ENCODE peak calls at places on chromosomes 7 and 10, in nine cellular contexts. S, Z, P, B, G, U, W, X and E are unnamed samples.

GRCh38 chr10:96259884-96260511 is 11.4 kb downstream of the BLNK start:
- DNase-seq in S (no peak), Z (no peak), P (no peak), B (no peak), G (no peak), U (no peak), W (no peak), X (peak), E (no peak)

GRCh38 chr10:51063659-51064535 is 10.4 kb upstream of the PRKG1 start:
- DNase-seq in S (no peak), Z (peak), P (no peak), B (peak), G (no peak), U (peak), W (no peak), X (peak), E (no peak)

GRCh38 chr7:128420773-128421172 is 11.0 kb upstream of the IMPDH1 start:
- DNase-seq in S (no peak), Z (no peak), P (no peak), B (no peak), G (no peak), U (no peak), W (no peak), X (no peak), E (no peak)

GRCh38 chr7:120170384-120170783 is 102.6 kb upstream of the KCND2 start:
- DNase-seq in S (no peak), Z (no peak), P (no peak), B (no peak), G (no peak), U (no peak), W (no peak), X (no peak), E (no peak)

GRCh38 chr7:80082214-80082613 is 52.4 kb upstream of the GNAI1 start:
- DNase-seq in S (no peak), Z (no peak), P (no peak), B (no peak), G (no peak), U (no peak), W (no peak), X (no peak), E (no peak)

GRCh38 chr10:45526309-45526708 is 146.3 kb downstream of the ZFAND4 start:
- DNase-seq in S (no peak), Z (no peak), P (no peak), B (no peak), G (no peak), U (no peak), W (no peak), X (no peak), E (no peak)

GRCh38 chr10:110074986-110075664 is 67.3 kb downstream of the ADD3 start:
- DNase-seq in S (no peak), Z (no peak), P (no peak), B (peak), G (no peak), U (no peak), W (no peak), X (peak), E (no peak)

GRCh38 chr7:16918288-16918895 is 36.6 kb upstream of the AGR3 start:
- DNase-seq in S (no peak), Z (peak), P (peak), B (peak), G (peak), U (peak), W (peak), X (peak), E (no peak)

GRCh38 chr7:18425873-18426520 is 69.6 kb upstream of the HDAC9 start:
- DNase-seq in S (no peak), Z (no peak), P (no peak), B (no peak), G (no peak), U (no peak), W (no peak), X (no peak), E (no peak)

GRCh38 chr10:103895458-103896186 is 22.4 kb downstream of the STN1 start:
- DNase-seq in S (no peak), Z (peak), P (no peak), B (no peak), G (no peak), U (no peak), W (no peak), X (no peak), E (no peak)

GRCh38 chr10:114869500-114869899 is 47.9 kb downstream of the FHIP2A start:
- DNase-seq in S (no peak), Z (no peak), P (no peak), B (no peak), G (no peak), U (no peak), W (no peak), X (no peak), E (no peak)

GRCh38 chr7:116087291-116087690 is 56.7 kb upstream of the TFEC start:
- DNase-seq in S (no peak), Z (no peak), P (no peak), B (no peak), G (no peak), U (no peak), W (no peak), X (no peak), E (no peak)

GRCh38 chr7:134737561-134738353 is 41.7 kb upstream of the CALD1 start:
- DNase-seq in S (no peak), Z (no peak), P (no peak), B (no peak), G (no peak), U (no peak), W (peak), X (no peak), E (no peak)

GRCh38 chr7:139663608-139664177 is 114.1 kb downstream of the HIPK2 start:
- DNase-seq in S (no peak), Z (no peak), P (no peak), B (no peak), G (no peak), U (no peak), W (no peak), X (no peak), E (no peak)

GRCh38 chr10:71878327-71879034 is 27.4 kb upstream of the PSAP start:
- DNase-seq in S (no peak), Z (no peak), P (no peak), B (no peak), G (no peak), U (no peak), W (peak), X (peak), E (peak)

GRCh38 chr10:90313548-90314325 is 544.1 kb downstream of the HTR7 start:
- DNase-seq in S (no peak), Z (no peak), P (no peak), B (no peak), G (no peak), U (no peak), W (no peak), X (no peak), E (no peak)

GRCh38 chr10:34319197-34319846 is 495.8 kb downstream of the PARD3 start:
- DNase-seq in S (no peak), Z (no peak), P (no peak), B (peak), G (peak), U (peak), W (no peak), X (no peak), E (no peak)

GRCh38 chr7:95772298-95772770 is at the start of gene DYNC1I1:
- DNase-seq in S (peak), Z (no peak), P (peak), B (no peak), G (peak), U (peak), W (peak), X (no peak), E (peak)

GRCh38 chr10:132306341-132306685 is 1.4 kb downstream of the STK32C start:
- DNase-seq in S (no peak), Z (no peak), P (no peak), B (no peak), G (no peak), U (no peak), W (no peak), X (no peak), E (no peak)

GRCh38 chr7:127935847-127936376 is 95.3 kb downstream of the LRRC4 start:
- DNase-seq in S (no peak), Z (no peak), P (no peak), B (no peak), G (no peak), U (no peak), W (no peak), X (peak), E (no peak)

GRCh38 chr10:122850705-122851640 is 5.3 kb upstream of the CUZD1 start:
- DNase-seq in S (no peak), Z (no peak), P (no peak), B (no peak), G (no peak), U (no peak), W (no peak), X (no peak), E (no peak)

GRCh38 chr7:122885583-122886356 is 490 bp downstream of the CADPS2 start:
- DNase-seq in S (peak), Z (no peak), P (peak), B (no peak), G (peak), U (peak), W (no peak), X (no peak), E (no peak)

GRCh38 chr7:151246161-151247015 is 2.1 kb downstream of the SMARCD3 start:
- DNase-seq in S (no peak), Z (no peak), P (no peak), B (no peak), G (no peak), U (peak), W (no peak), X (no peak), E (no peak)

GRCh38 chr7:78576196-78576595 is 777.6 kb downstream of the PHTF2 start:
- DNase-seq in S (no peak), Z (no peak), P (no peak), B (no peak), G (no peak), U (peak), W (no peak), X (no peak), E (no peak)

GRCh38 chr7:1714583-1715330 is 44.7 kb downstream of the ELFN1 start:
- DNase-seq in S (no peak), Z (no peak), P (no peak), B (no peak), G (no peak), U (no peak), W (no peak), X (no peak), E (no peak)

GRCh38 chr10:42969909-42970308 is 107.0 kb upstream of the RET start:
- DNase-seq in S (no peak), Z (no peak), P (no peak), B (no peak), G (no peak), U (no peak), W (no peak), X (no peak), E (peak)

GRCh38 chr7:27124096-27124978 is 6.2 kb downstream of the HOXA4 start:
- DNase-seq in S (no peak), Z (no peak), P (no peak), B (peak), G (no peak), U (no peak), W (no peak), X (no peak), E (no peak)

GRCh38 chr7:30915751-30916150 is 4.1 kb downstream of the AQP1 start:
- DNase-seq in S (no peak), Z (no peak), P (no peak), B (no peak), G (no peak), U (no peak), W (no peak), X (no peak), E (no peak)

GRCh38 chr7:5452937-5453540 is 29.4 kb upstream of the TNRC18 start:
- DNase-seq in S (no peak), Z (no peak), P (no peak), B (peak), G (peak), U (no peak), W (no peak), X (no peak), E (no peak)

GRCh38 chr7:23474098-23474828 is 4.0 kb upstream of the IGF2BP3 start:
- DNase-seq in S (no peak), Z (no peak), P (peak), B (peak), G (peak), U (peak), W (peak), X (peak), E (peak)

GRCh38 chr7:31882187-31882586 is 188.0 kb downstream of the PDE1C start:
- DNase-seq in S (peak), Z (no peak), P (no peak), B (no peak), G (peak), U (peak), W (no peak), X (no peak), E (no peak)

GRCh38 chr10:53403688-53404087 is 631.1 kb upstream of the MBL2 start:
- DNase-seq in S (peak), Z (no peak), P (no peak), B (no peak), G (peak), U (peak), W (no peak), X (no peak), E (no peak)

GRCh38 chr7:15461576-15461975 is 100.2 kb downstream of the AGMO start:
- DNase-seq in S (no peak), Z (no peak), P (no peak), B (peak), G (no peak), U (no peak), W (no peak), X (no peak), E (no peak)

GRCh38 chr10:133134411-133135115 is 25.5 kb upstream of the KNDC1 start:
- DNase-seq in S (no peak), Z (no peak), P (no peak), B (no peak), G (no peak), U (no peak), W (no peak), X (no peak), E (peak)

GRCh38 chr10:17527530-17528146 is 73.2 kb upstream of the ST8SIA6 start:
- DNase-seq in S (no peak), Z (peak), P (no peak), B (peak), G (peak), U (no peak), W (no peak), X (no peak), E (no peak)

GRCh38 chr7:97847791-97848190 is 24.4 kb downstream of the ASNS start:
- DNase-seq in S (no peak), Z (no peak), P (no peak), B (no peak), G (no peak), U (no peak), W (no peak), X (peak), E (no peak)

GRCh38 chr7:131071786-131072504 is 255.7 kb upstream of the MKLN1 start:
- DNase-seq in S (no peak), Z (no peak), P (no peak), B (no peak), G (peak), U (no peak), W (peak), X (peak), E (no peak)

GRCh38 chr7:12756841-12757240 is 69.4 kb downstream of the ARL4A start:
- DNase-seq in S (no peak), Z (no peak), P (no peak), B (no peak), G (no peak), U (no peak), W (no peak), X (no peak), E (no peak)

GRCh38 chr7:12754179-12754578 is 66.7 kb downstream of the ARL4A start:
- DNase-seq in S (no peak), Z (no peak), P (no peak), B (no peak), G (no peak), U (no peak), W (no peak), X (no peak), E (no peak)

GRCh38 chr7:12761691-12762090 is 74.3 kb downstream of the ARL4A start:
- DNase-seq in S (no peak), Z (no peak), P (no peak), B (no peak), G (no peak), U (no peak), W (no peak), X (no peak), E (no peak)

GRCh38 chr7:12759112-12759511 is 71.7 kb downstream of the ARL4A start:
- DNase-seq in S (no peak), Z (no peak), P (no peak), B (no peak), G (no peak), U (no peak), W (no peak), X (no peak), E (no peak)

DNA sequence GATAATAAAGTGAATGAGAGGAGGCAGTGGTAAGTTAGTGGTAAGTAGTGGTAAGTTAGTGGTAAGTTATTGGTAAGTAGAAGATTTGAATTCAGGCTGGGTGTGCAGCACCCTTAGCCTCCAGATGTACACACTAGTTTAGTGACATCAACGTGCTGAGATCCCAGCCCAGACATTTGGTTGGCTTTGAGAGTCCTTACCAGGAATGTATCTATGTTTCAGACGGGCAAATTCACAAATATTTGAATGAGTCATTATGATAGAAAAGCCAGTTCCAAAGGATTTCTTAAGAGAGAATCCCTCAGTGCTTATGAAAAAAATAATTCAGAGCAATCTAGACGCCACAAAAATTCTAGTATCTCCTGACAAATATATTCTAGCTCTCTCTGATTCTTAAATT is 70.0 kb downstream of the ARL4A start:
- DNase-seq in S (no peak), Z (no peak), P (no peak), B (peak), G (no peak), U (no peak), W (no peak), X (no peak), E (no peak)
- TF ChIP-seq CTCF in S (no peak), Z (no peak), P (no peak), B (no peak), G (no peak), U (no peak), W (no peak), X (no peak), E (no peak)

DNA sequence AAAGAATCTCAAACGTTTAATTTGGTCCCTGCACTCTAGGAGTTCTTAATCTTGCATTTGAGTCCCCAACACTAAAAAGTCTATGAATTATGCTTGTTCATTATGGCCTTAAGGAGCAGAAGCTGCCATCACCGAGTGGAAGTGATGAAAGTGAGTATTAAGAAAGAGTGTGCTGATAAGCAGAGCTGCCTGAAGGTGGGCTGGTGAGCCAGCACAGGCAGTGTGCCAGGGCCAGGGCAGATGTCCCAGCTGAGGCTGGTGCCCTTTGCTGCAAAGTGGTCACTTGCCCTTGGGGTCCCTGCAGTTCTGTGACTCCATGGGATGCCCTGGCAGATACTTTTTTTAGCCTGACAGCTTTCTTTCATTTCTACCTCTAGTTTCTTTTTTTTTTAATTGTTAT is 73.0 kb upstream of the LOXL4 start:
- DNase-seq in S (no peak), Z (no peak), P (no peak), B (no peak), G (no peak), U (peak), W (no peak), X (peak), E (no peak)
- TF ChIP-seq CTCF in S (no peak), Z (no peak), P (no peak), B (no peak), G (no peak), U (no peak), W (no peak), X (peak), E (no peak)

GRCh38 chr10:75355706-75356105 is 45.9 kb downstream of the ZNF503 start:
- DNase-seq in S (no peak), Z (no peak), P (no peak), B (no peak), G (no peak), U (no peak), W (no peak), X (no peak), E (no peak)

GRCh38 chr10:75358835-75359421 is 42.6 kb downstream of the ZNF503 start:
- DNase-seq in S (no peak), Z (no peak), P (no peak), B (peak), G (peak), U (no peak), W (no peak), X (no peak), E (no peak)

GRCh38 chr10:75358121-75358520 is 43.4 kb downstream of the ZNF503 start:
- DNase-seq in S (no peak), Z (no peak), P (no peak), B (no peak), G (no peak), U (no peak), W (no peak), X (no peak), E (no peak)

GRCh38 chr10:75357500-75357899 is 44.1 kb downstream of the ZNF503 start:
- DNase-seq in S (no peak), Z (no peak), P (no peak), B (no peak), G (no peak), U (no peak), W (no peak), X (no peak), E (no peak)

DNA sequence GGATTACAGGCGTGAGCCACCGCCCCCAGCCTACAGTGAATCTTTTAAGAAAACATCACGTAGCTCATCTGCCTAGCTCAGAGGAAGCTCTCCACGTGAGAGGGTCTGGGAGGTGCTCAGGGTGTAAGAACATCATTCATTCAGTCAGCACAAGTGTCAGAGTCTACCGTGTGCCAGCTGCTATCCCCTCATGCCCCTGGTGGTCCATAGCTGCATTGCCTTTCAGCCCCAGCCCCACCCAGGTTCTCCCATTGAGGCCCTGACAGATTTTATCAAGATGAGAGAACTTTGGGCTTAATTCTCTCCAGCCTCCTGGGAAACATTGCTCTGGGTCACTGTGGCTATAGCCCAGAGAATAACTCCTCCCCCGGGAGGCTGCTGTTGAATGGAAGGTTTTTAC is 45.1 kb downstream of the ZNF503 start:
- DNase-seq in S (no peak), Z (no peak), P (no peak), B (no peak), G (no peak), U (no peak), W (no peak), X (no peak), E (no peak)
- TF ChIP-seq CTCF in S (no peak), Z (no peak), P (peak), B (peak), G (no peak), U (no peak), W (no peak), X (no peak), E (no peak)

GRCh38 chr7:68542831-68543230 is 1055.4 kb upstream of the AUTS2 start:
- DNase-seq in S (no peak), Z (no peak), P (no peak), B (no peak), G (no peak), U (no peak), W (no peak), X (no peak), E (no peak)

GRCh38 chr7:68535266-68535665 is 1063.0 kb upstream of the AUTS2 start:
- DNase-seq in S (no peak), Z (no peak), P (no peak), B (no peak), G (no peak), U (no peak), W (no peak), X (no peak), E (no peak)

GRCh38 chr7:68537228-68538071 is 1060.8 kb upstream of the AUTS2 start:
- DNase-seq in S (no peak), Z (no peak), P (no peak), B (no peak), G (no peak), U (no peak), W (no peak), X (no peak), E (no peak)
- TF ChIP-seq CTCF in S (no peak), Z (no peak), P (no peak), B (no peak), G (no peak), U (no peak), W (no peak), X (no peak), E (no peak)

GRCh38 chr10:85067955-85068354 is 739.6 kb downstream of the CCSER2 start:
- DNase-seq in S (no peak), Z (no peak), P (no peak), B (no peak), G (no peak), U (no peak), W (no peak), X (no peak), E (no peak)
- TF ChIP-seq CTCF in S (no peak), Z (no peak), P (no peak), B (no peak), G (no peak), U (no peak), W (no peak), X (no peak), E (no peak)

DNA sequence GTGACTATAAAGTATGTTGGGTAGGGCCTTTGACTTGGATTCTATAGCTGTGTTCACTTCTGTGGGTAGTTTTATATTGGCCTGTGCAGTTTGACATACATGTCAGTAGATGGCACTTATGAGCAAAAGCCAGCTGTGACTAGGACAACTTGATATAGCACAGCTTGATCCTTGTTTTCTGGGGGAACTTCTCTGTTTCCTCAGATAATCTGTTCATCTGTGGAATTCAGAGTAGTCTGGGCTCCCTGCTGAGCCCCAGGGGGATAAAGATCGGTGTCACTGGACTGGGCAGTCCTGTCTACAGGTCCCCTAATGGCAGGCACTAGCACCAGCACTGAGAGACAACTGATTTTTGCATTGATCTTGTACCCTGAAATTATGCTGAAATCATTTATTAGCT is 25.4 kb downstream of the CYP2C9 start:
- DNase-seq in S (no peak), Z (peak), P (peak), B (no peak), G (peak), U (peak), W (no peak), X (peak), E (no peak)
- TF ChIP-seq CTCF in S (peak), Z (peak), P (peak), B (peak), G (peak), U (peak), W (peak), X (peak), E (no peak)